ENCODE peak calls at places on chromosomes 7 and 10, in nine cellular contexts. B is HEK293T; Y is right atrium auricular region; I is stomach; A is stimulated activated CD8-positive, alpha-beta memory T cell treated with anti-CD3 and anti-CD28 coated beads, Interleukin-7, amount 100 ng/mL, for 1 hour; L is NCI-H1092 treated with DMSO at 0.1 percent for 48 hours; S is OCI-LY7; F is smooth muscle cell of the brain vasculature; D is tibial artery. G is an unnamed sample.

GRCh38 chr7:56686276-56686859 is 445.9 kb downstream of the ZNF479 start:
- DNase-seq in D (no peak), F (no peak), A (no peak), L (no peak), B (no peak), I (no peak), Y (no peak), S (no peak), G (no peak)

GRCh38 chr7:157000047-157000726 is 10.3 kb downstream of the MNX1 start:
- DNase-seq in S (no peak), B (no peak), I (peak), F (no peak), L (no peak), A (no peak), D (peak), Y (no peak), G (no peak)

GRCh38 chr7:105249216-105249615 is 139.5 kb downstream of the SRPK2 start:
- DNase-seq in D (no peak), I (no peak), S (no peak), A (no peak), Y (no peak), B (no peak), L (no peak), F (no peak), G (no peak)

GRCh38 chr7:155138204-155138603 is 68.1 kb downstream of the HTR5A start:
- DNase-seq in S (no peak), L (no peak), A (no peak), D (no peak), B (no peak), F (no peak), Y (no peak), I (no peak), G (no peak)

GRCh38 chr10:102009801-102010425 is 46.1 kb downstream of the ARMH3 start:
- DNase-seq in F (peak), D (no peak), I (peak), S (peak), L (peak), A (peak), B (peak), Y (peak), G (peak)

GRCh38 chr10:113221756-113222168 is 271.7 kb downstream of the TCF7L2 start:
- DNase-seq in D (no peak), S (no peak), I (no peak), Y (no peak), F (no peak), B (no peak), L (no peak), A (no peak), G (no peak)

GRCh38 chr10:541750-542371 is 147.6 kb downstream of the DIP2C start:
- DNase-seq in L (peak), A (no peak), S (peak), D (peak), I (peak), F (no peak), Y (no peak), B (peak), G (peak)

GRCh38 chr7:113936535-113936934 is 17.7 kb upstream of the PPP1R3A start:
- DNase-seq in Y (no peak), A (no peak), L (no peak), I (no peak), B (no peak), S (no peak), D (no peak), F (no peak), G (no peak)

GRCh38 chr10:122657255-122657654 is 42.4 kb downstream of the C10orf120 start:
- DNase-seq in B (no peak), I (no peak), L (no peak), A (no peak), D (peak), Y (no peak), S (no peak), F (no peak), G (peak)

GRCh38 chr10:37975407-37975991 is 948 bp downstream of the ZNF25 start:
- DNase-seq in S (peak), I (no peak), Y (no peak), B (no peak), D (no peak), F (no peak), A (no peak), L (no peak), G (peak)

GRCh38 chr7:111650456-111650999 is 88.2 kb upstream of the IMMP2L start:
- DNase-seq in S (no peak), Y (no peak), A (no peak), B (no peak), I (no peak), L (no peak), F (peak), D (no peak), G (no peak)

GRCh38 chr10:75651452-75651851 is 220.0 kb downstream of the LRMDA start:
- DNase-seq in I (no peak), L (no peak), S (no peak), D (no peak), F (no peak), A (no peak), Y (no peak), B (peak), G (no peak)

GRCh38 chr10:59381687-59382086 is 19.3 kb upstream of the FAM13C start:
- DNase-seq in Y (no peak), B (no peak), S (no peak), L (no peak), F (no peak), A (no peak), D (no peak), I (no peak), G (no peak)

GRCh38 chr7:29327455-29327854 is 132.9 kb downstream of the CHN2 start:
- DNase-seq in A (no peak), D (no peak), Y (no peak), F (no peak), B (peak), I (no peak), L (peak), S (no peak), G (peak)

GRCh38 chr7:155739538-155740140 is 72.6 kb downstream of the SHH start:
- DNase-seq in D (no peak), Y (no peak), I (no peak), B (no peak), L (no peak), A (no peak), F (no peak), S (no peak), G (no peak)

GRCh38 chr7:90816511-90817142 is 220.5 kb downstream of the CDK14 start:
- DNase-seq in I (no peak), S (no peak), Y (no peak), A (no peak), D (no peak), F (peak), B (peak), L (no peak), G (no peak)

GRCh38 chr10:29751686-29752085 is 116.9 kb upstream of the SVIL start:
- DNase-seq in Y (no peak), F (no peak), A (no peak), B (no peak), D (no peak), S (no peak), I (no peak), L (no peak), G (no peak)

GRCh38 chr7:26153246-26153822 is 1.3 kb downstream of the NFE2L3 start:
- DNase-seq in D (no peak), Y (no peak), B (no peak), A (no peak), F (no peak), I (no peak), S (peak), L (no peak), G (no peak)

GRCh38 chr7:8274589-8274988 is 12.6 kb upstream of the ICA1 start:
- DNase-seq in L (no peak), I (no peak), A (no peak), Y (no peak), D (no peak), B (no peak), F (no peak), S (no peak), G (no peak)

GRCh38 chr10:104591451-104591850 is 49.6 kb upstream of the SORCS3 start:
- DNase-seq in F (no peak), I (no peak), B (no peak), A (no peak), S (no peak), L (no peak), Y (no peak), D (no peak), G (no peak)

GRCh38 chr7:30252885-30253795 is 31.3 kb upstream of the ZNRF2 start:
- DNase-seq in D (peak), L (peak), F (no peak), Y (no peak), A (no peak), B (no peak), I (peak), S (no peak), G (peak)

GRCh38 chr7:110386914-110387313 is 704.0 kb upstream of the LRRN3 start:
- DNase-seq in D (no peak), I (no peak), A (no peak), S (no peak), L (no peak), Y (no peak), B (no peak), F (no peak), G (no peak)

GRCh38 chr10:36119439-36119838 is 477.3 kb upstream of the FZD8 start:
- DNase-seq in F (no peak), A (no peak), L (no peak), S (no peak), D (peak), Y (no peak), I (no peak), B (no peak), G (no peak)

GRCh38 chr7:159201722-159202330 is 57.2 kb upstream of the VIPR2 start:
- DNase-seq in D (no peak), B (no peak), A (no peak), I (no peak), S (no peak), L (no peak), Y (no peak), F (no peak), G (no peak)

GRCh38 chr10:122102867-122103525 is 114.0 kb downstream of the TACC2 start:
- DNase-seq in D (no peak), I (no peak), Y (no peak), S (no peak), A (no peak), F (no peak), B (no peak), L (no peak), G (no peak)

GRCh38 chr10:91185239-91185875 is 35.1 kb upstream of the PCGF5 start:
- DNase-seq in A (no peak), L (no peak), B (no peak), D (no peak), F (no peak), S (no peak), Y (no peak), I (no peak), G (no peak)

GRCh38 chr7:17239683-17240521 is 58.5 kb upstream of the AHR start:
- DNase-seq in L (no peak), A (no peak), D (no peak), I (no peak), B (no peak), F (no peak), S (no peak), Y (no peak), G (no peak)

GRCh38 chr7:41538810-41539724 is 163.8 kb downstream of the INHBA start:
- DNase-seq in L (no peak), Y (no peak), D (no peak), S (no peak), B (no peak), F (peak), I (no peak), A (no peak), G (no peak)

GRCh38 chr10:108454793-108455192 is 1290.3 kb upstream of the SORCS1 start:
- DNase-seq in I (no peak), A (no peak), D (no peak), F (no peak), L (no peak), Y (no peak), S (no peak), B (no peak), G (no peak)

GRCh38 chr10:69496352-69497234 is 45.3 kb downstream of the TSPAN15 start:
- DNase-seq in I (no peak), Y (no peak), F (no peak), A (no peak), D (peak), B (no peak), L (peak), S (no peak), G (no peak)

GRCh38 chr10:12638103-12638502 is 288.8 kb downstream of the CAMK1D start:
- DNase-seq in D (no peak), A (no peak), I (no peak), S (no peak), F (no peak), B (no peak), Y (no peak), L (peak), G (peak)

G was measured in NCI-H345.